ENCODE peak calls at places on chromosomes 7 and 10, in seven cellular contexts. Z is colonic mucosa, V is tibial artery, S is GM23248, B is cardiac muscle cell, T is fibroblast of lung, W is PC-9. R is an unnamed sample. For H3K9me3, the result is how much of the 10 kb centered on the place peaks cover.

GRCh38 chr10:72020914-72021754 is 56.9 kb downstream of the CHST3 start:
- DNase-seq in Z (no peak), V (no peak), S (no peak), B (peak), T (no peak), W (no peak), R (no peak)

GRCh38 chr7:125506331-125506730 is 576.7 kb upstream of the POT1 start:
- DNase-seq in Z (no peak), V (no peak), S (no peak), B (no peak), T (no peak), W (no peak), R (no peak)

GRCh38 chr7:94913391-94913790 is 6.0 kb downstream of the PPP1R9A start:
- DNase-seq in Z (no peak), V (no peak), S (no peak), B (no peak), T (no peak), W (no peak), R (no peak)

GRCh38 chr7:22586806-22587180 is 86.8 kb upstream of the STEAP1B start:
- DNase-seq in Z (no peak), V (no peak), S (peak), B (peak), T (peak), W (peak), R (no peak)

GRCh38 chr10:44196336-44196735 is 188.6 kb downstream of the CXCL12 start:
- DNase-seq in Z (no peak), V (no peak), S (no peak), B (no peak), T (no peak), W (no peak), R (no peak)

GRCh38 chr10:118343115-118343514 is 991 bp upstream of the FAM204A start:
- DNase-seq in Z (no peak), V (no peak), S (peak), B (peak), T (peak), W (no peak), R (no peak)

GRCh38 chr7:87416682-87417587 is 58.5 kb downstream of the ABCB4 start:
- DNase-seq in Z (peak), V (no peak), S (peak), B (peak), T (peak), W (no peak), R (peak)

GRCh38 chr7:134155220-134155619 is 28.1 kb downstream of the LRGUK start:
- DNase-seq in Z (no peak), V (no peak), S (no peak), B (no peak), T (no peak), W (no peak), R (no peak)

GRCh38 chr10:109450702-109451101 is 472.6 kb downstream of the XPNPEP1 start:
- DNase-seq in Z (no peak), V (no peak), S (no peak), B (no peak), T (no peak), W (no peak), R (no peak)

GRCh38 chr10:20744851-20745250 is 152.3 kb downstream of the NEBL start:
- DNase-seq in Z (no peak), V (no peak), S (no peak), B (no peak), T (peak), W (no peak), R (peak)

GRCh38 chr7:142323706-142324105 is 65.8 kb upstream of the PRSS58 start:
- DNase-seq in Z (no peak), V (no peak), S (peak), B (peak), T (no peak), W (peak), R (peak)

GRCh38 chr10:104139221-104139620 is 17.2 kb downstream of the SFR1 start:
- DNase-seq in Z (no peak), V (no peak), S (no peak), B (no peak), T (no peak), W (no peak), R (no peak)

GRCh38 chr10:87613766-87614165 is 45.9 kb upstream of the PAPSS2 start:
- DNase-seq in Z (no peak), V (no peak), S (no peak), B (no peak), T (no peak), W (no peak), R (no peak)

GRCh38 chr10:126423779-126424491 is 35.7 kb upstream of the ADAM12 start:
- DNase-seq in Z (no peak), V (no peak), S (no peak), B (no peak), T (no peak), W (no peak), R (no peak)

GRCh38 chr10:102434251-102434913 is 2.0 kb upstream of the CUEDC2 start:
- DNase-seq in Z (no peak), V (no peak), S (peak), B (peak), T (peak), W (no peak), R (no peak)

GRCh38 chr7:80215734-80216133 is 81.1 kb downstream of the GNAI1 start:
- DNase-seq in Z (no peak), V (no peak), S (no peak), B (no peak), T (no peak), W (no peak), R (no peak)

GRCh38 chr7:74028321-74028812 is 394 bp downstream of the ELN start:
- DNase-seq in Z (no peak), V (no peak), S (no peak), B (no peak), T (no peak), W (no peak), R (no peak)

GRCh38 chr7:82805527-82805960 is 357.1 kb downstream of the PCLO start:
- DNase-seq in Z (no peak), V (no peak), S (peak), B (peak), T (peak), W (peak), R (peak)

GRCh38 chr7:15459018-15459621 is 102.7 kb downstream of the AGMO start:
- DNase-seq in Z (no peak), V (no peak), S (peak), B (peak), T (no peak), W (no peak), R (no peak)

GRCh38 chr7:116859323-116859722 is 3.1 kb upstream of the CAPZA2 start:
- DNase-seq in Z (no peak), V (no peak), S (peak), B (peak), T (peak), W (peak), R (no peak)

GRCh38 chr10:45265995-45266394 is 49.4 kb downstream of the OR13A1 start:
- DNase-seq in Z (no peak), V (no peak), S (no peak), B (no peak), T (no peak), W (no peak), R (no peak)

GRCh38 chr10:107071301-107071700 is 93.2 kb downstream of the SORCS1 start:
- DNase-seq in Z (no peak), V (no peak), S (no peak), B (no peak), T (no peak), W (no peak), R (no peak)

GRCh38 chr10:100996678-100997363 is 2.8 kb upstream of the LZTS2 start:
- DNase-seq in Z (peak), V (no peak), S (peak), B (no peak), T (no peak), W (no peak), R (peak)

GRCh38 chr10:60944159-60944909 is at the start of gene RHOBTB1:
- DNase-seq in Z (peak), V (peak), S (peak), B (peak), T (peak), W (peak), R (peak)

GRCh38 chr10:60942134-60942533 is 1.9 kb downstream of the RHOBTB1 start:
- DNase-seq in Z (no peak), V (no peak), S (no peak), B (no peak), T (no peak), W (no peak), R (no peak)

GRCh38 chr10:60944910-60945297 is 919 bp upstream of the RHOBTB1 start:
- DNase-seq in Z (no peak), V (no peak), S (no peak), B (no peak), T (no peak), W (no peak), R (no peak)

GRCh38 chr10:60943372-60944158 is 420 bp downstream of the RHOBTB1 start:
- DNase-seq in Z (peak), V (peak), S (peak), B (peak), T (peak), W (no peak), R (peak)

GRCh38 chr10:60942604-60943269 is 1.2 kb downstream of the RHOBTB1 start:
- DNase-seq in Z (peak), V (peak), S (peak), B (peak), T (peak), W (no peak), R (peak)
- H3K4me3 ChIP-seq in Z (peak), V (peak), S (peak), B (peak), T (peak), W (peak), R (peak)

GRCh38 chr10:110652475-110653118 is 8.5 kb downstream of the RBM20 start:
- DNase-seq in Z (no peak), V (no peak), S (no peak), B (no peak), T (no peak), W (no peak), R (no peak)

GRCh38 chr10:110650265-110650668 is 6.1 kb downstream of the RBM20 start:
- DNase-seq in Z (no peak), V (no peak), S (no peak), B (no peak), T (no peak), W (no peak), R (no peak)

GRCh38 chr10:110649652-110650264 is 5.6 kb downstream of the RBM20 start:
- DNase-seq in Z (no peak), V (no peak), S (no peak), B (no peak), T (no peak), W (no peak), R (no peak)

GRCh38 chr10:110648743-110649651 is 4.9 kb downstream of the RBM20 start:
- DNase-seq in Z (no peak), V (no peak), S (peak), B (no peak), T (no peak), W (no peak), R (no peak)

DNA sequence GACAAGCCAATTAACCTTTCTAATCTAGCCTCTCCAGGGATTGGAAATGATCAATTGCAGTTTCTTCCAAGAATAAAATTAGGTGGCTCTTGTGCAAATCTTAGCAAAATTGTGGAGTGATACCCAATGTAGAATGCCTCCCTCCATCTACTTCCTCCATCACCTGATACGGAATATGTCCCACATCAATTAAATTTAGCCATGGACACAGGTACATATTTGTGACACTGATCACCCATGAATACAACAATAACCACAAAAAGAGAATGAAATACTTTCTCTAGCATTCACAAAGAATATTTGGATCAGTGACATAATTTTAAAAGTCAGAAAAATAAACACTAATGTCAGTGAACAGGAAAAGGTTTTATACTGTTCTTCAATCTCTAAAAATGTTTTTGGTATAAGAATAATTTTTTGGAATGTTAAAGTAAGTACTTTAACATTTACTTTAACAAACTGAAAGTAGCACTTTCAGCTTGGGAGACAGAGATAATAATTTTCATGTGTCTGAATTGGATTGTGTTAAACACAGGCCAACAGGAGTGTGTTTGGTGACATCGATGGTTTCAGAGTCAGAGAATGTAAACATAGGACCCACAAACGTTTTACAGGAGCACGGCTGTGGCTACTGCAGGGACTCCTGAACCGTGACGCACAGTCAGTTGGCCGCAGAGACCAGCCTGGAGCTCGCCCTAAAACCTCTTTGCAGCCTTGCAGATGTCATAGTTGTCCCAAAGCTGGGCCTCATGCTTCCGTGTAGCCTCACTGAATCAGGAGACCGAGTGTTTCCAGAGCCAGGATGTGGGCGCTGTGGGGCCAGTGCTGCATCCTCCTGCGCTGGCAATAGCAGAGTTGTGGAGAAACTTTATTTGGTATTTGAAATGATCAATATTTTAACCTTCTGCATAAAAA is 7.2 kb downstream of the RBM20 start:
- DNase-seq in Z (no peak), V (peak), S (peak), B (no peak), T (peak), W (no peak), R (peak)
- H3K9me3 ChIP-seq in Z (under half), V (under half), S (under half), B (under half), T (under half), W (under half), R (under half)

GRCh38 chr7:92854501-92855238 is 18.3 kb upstream of the CDK6 start:
- DNase-seq in Z (no peak), V (no peak), S (no peak), B (no peak), T (no peak), W (no peak), R (no peak)
- H3K4me3 ChIP-seq in Z (no peak), V (no peak), S (no peak), B (no peak), T (no peak), W (no peak), R (no peak)

DNA sequence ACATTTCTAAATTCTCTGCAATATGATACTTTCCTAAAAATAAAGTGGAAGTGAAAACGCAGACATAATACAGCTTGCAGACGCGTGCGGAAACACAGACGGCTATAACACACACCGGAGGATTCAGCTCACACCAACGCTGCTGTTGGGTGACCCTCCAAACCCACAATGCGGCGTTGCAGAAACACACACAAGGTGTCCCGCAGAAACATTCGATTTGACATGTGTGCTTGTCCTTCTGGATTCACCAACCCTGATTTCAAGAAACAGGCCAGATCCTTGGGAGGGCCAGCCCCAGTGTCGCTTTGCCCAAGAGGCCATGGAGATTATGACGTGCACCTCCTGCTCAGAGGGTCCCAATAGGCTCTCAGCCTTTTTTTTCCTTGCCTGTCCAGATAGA is 136.7 kb upstream of the TCERG1L start:
- DNase-seq in Z (no peak), V (peak), S (no peak), B (no peak), T (no peak), W (no peak), R (no peak)
- H3K9me3 ChIP-seq in Z (under half), V (under half), S (under half), B (under half), T (under half), W (under half), R (under half)

GRCh38 chr7:93043393-93043985 is 74.3 kb downstream of the SAMD9 start:
- DNase-seq in Z (no peak), V (no peak), S (peak), B (peak), T (peak), W (no peak), R (peak)
- H3K4me3 ChIP-seq in Z (no peak), V (peak), S (peak), B (no peak), T (peak), W (no peak), R (peak)

GRCh38 chr7:158061031-158061630 is 526.5 kb downstream of the PTPRN2 start:
- DNase-seq in Z (no peak), V (peak), S (no peak), B (no peak), T (no peak), W (no peak), R (no peak)

GRCh38 chr7:158063850-158064610 is 523.6 kb downstream of the PTPRN2 start:
- DNase-seq in Z (no peak), V (no peak), S (no peak), B (no peak), T (no peak), W (no peak), R (no peak)

GRCh38 chr7:158061884-158062656 is 525.6 kb downstream of the PTPRN2 start:
- DNase-seq in Z (no peak), V (no peak), S (no peak), B (no peak), T (no peak), W (no peak), R (no peak)

GRCh38 chr7:158064631-158065030 is 523.0 kb downstream of the PTPRN2 start:
- DNase-seq in Z (no peak), V (no peak), S (no peak), B (no peak), T (no peak), W (no peak), R (no peak)

DNA sequence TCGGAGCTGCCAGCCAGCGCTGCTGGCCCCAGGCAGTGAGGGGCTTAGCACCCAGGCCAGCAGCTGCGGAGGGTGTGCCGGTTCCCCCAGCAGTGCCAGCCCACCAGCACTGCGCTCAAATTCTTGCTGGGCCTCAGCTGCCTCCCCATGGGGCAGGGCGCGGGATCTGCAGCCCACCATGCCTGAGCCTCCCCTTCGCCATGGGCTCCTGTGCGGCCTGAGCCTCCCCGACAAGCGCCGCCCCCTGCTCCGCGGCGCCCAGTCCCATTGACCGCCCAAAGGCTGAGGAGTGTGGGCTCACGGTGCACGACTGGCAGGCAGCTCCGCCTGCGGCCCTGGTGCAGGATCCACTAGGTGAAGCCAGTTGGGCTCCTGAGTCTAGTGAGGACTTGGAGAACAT is 525.0 kb downstream of the PTPRN2 start:
- DNase-seq in Z (no peak), V (no peak), S (no peak), B (no peak), T (no peak), W (no peak), R (no peak)
- H3K9me3 ChIP-seq in Z (under half), V (under half), S (under half), B (under half), T (under half), W (under half), R (under half)

GRCh38 chr7:37441405-37441797 is 7.3 kb downstream of the ELMO1 start:
- DNase-seq in Z (no peak), V (no peak), S (no peak), B (no peak), T (no peak), W (no peak), R (no peak)
- H3K4me3 ChIP-seq in Z (no peak), V (no peak), S (no peak), B (no peak), T (no peak), W (no peak), R (no peak)

GRCh38 chr10:66234872-66235271 is 691.0 kb upstream of the LRRTM3 start:
- DNase-seq in Z (no peak), V (no peak), S (no peak), B (no peak), T (no peak), W (no peak), R (no peak)

DNA sequence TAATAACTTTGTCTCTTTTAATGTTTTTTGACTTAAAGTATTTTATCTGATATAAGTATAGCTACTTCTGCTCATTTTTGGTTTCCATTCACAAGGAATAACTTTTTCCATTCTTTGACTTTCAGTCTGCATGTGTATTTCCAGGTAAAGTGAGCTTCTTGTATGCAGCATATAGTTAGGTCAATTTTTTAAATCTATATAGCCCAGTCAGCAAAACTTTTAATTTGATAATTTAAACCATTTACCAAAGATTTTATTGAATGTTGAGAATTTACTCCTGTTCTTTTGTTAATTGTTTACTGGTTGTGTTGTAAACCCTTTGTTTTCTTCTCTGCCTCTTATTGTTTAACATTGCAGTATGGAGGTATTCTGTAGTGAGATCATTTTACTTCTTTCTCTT is 696.9 kb upstream of the LRRTM3 start:
- DNase-seq in Z (no peak), V (no peak), S (no peak), B (no peak), T (no peak), W (no peak), R (no peak)
- H3K9me3 ChIP-seq in Z (under half), V (under half), S (under half), B (under half), T (under half), W (under half), R (under half)

GRCh38 chr10:62106929-62107519 is 161.6 kb downstream of the RTKN2 start:
- DNase-seq in Z (no peak), V (no peak), S (no peak), B (no peak), T (no peak), W (no peak), R (no peak)

GRCh38 chr10:62109532-62110293 is 158.9 kb downstream of the RTKN2 start:
- DNase-seq in Z (no peak), V (no peak), S (no peak), B (no peak), T (no peak), W (no peak), R (no peak)

GRCh38 chr10:62112963-62113362 is 155.7 kb downstream of the RTKN2 start:
- DNase-seq in Z (no peak), V (no peak), S (no peak), B (no peak), T (no peak), W (no peak), R (no peak)

GRCh38 chr10:62112325-62112724 is 156.3 kb downstream of the RTKN2 start:
- DNase-seq in Z (no peak), V (no peak), S (no peak), B (no peak), T (no peak), W (peak), R (no peak)

GRCh38 chr10:62108768-62109430 is 159.7 kb downstream of the RTKN2 start:
- DNase-seq in Z (no peak), V (no peak), S (no peak), B (no peak), T (no peak), W (peak), R (no peak)
- H3K4me3 ChIP-seq in Z (no peak), V (no peak), S (no peak), B (no peak), T (no peak), W (no peak), R (no peak)